ENCODE peak calls at places on chromosome 6, in four cellular contexts. Y is cardiac muscle cell, K is IMR-90, W is ovary. E is an unnamed sample. For H3K4me1, the result is how much of the 10 kb centered on the place peaks cover.

GRCh38 chr6:63764318-63764916 is 128.8 kb downstream of the PHF3 start:
- DNase-seq in Y (peak), K (peak), W (no peak), E (no peak)

GRCh38 chr6:78861509-78861908 is 5.8 kb upstream of the IRAK1BP1 start:
- DNase-seq in Y (no peak), K (no peak), W (no peak), E (no peak)

GRCh38 chr6:52731719-52732118 is 31.6 kb downstream of the GSTA2 start:
- DNase-seq in Y (no peak), K (no peak), W (no peak), E (no peak)

GRCh38 chr6:67888886-67889681 is 746.0 kb upstream of the ADGRB3 start:
- DNase-seq in Y (no peak), K (no peak), W (no peak), E (no peak)

GRCh38 chr6:99434702-99435530 is 9.8 kb upstream of the PNISR start:
- DNase-seq in Y (peak), K (peak), W (no peak), E (no peak)

GRCh38 chr6:122722746-122723145 is 56.8 kb upstream of the FABP7 start:
- DNase-seq in Y (no peak), K (peak), W (no peak), E (no peak)

GRCh38 chr6:141969201-141969600 is 163.5 kb upstream of the GJE1 start:
- DNase-seq in Y (no peak), K (no peak), W (no peak), E (no peak)

GRCh38 chr6:10411915-10412164 is 3.0 kb downstream of the TFAP2A start:
- DNase-seq in Y (no peak), K (no peak), W (no peak), E (no peak)

GRCh38 chr6:43334466-43335095 is 26.0 kb upstream of the CRIP3 start:
- DNase-seq in Y (peak), K (peak), W (no peak), E (no peak)

GRCh38 chr6:89085409-89086012 is 5.0 kb downstream of the PNRC1 start:
- DNase-seq in Y (no peak), K (no peak), W (no peak), E (no peak)

GRCh38 chr6:89084542-89084941 is 4.0 kb downstream of the PNRC1 start:
- DNase-seq in Y (no peak), K (no peak), W (no peak), E (no peak)

GRCh38 chr6:89082439-89082838 is 1.9 kb downstream of the PNRC1 start:
- DNase-seq in Y (no peak), K (peak), W (no peak), E (no peak)

GRCh38 chr6:89087881-89088280 is 7.3 kb downstream of the PNRC1 start:
- DNase-seq in Y (no peak), K (no peak), W (no peak), E (no peak)

DNA sequence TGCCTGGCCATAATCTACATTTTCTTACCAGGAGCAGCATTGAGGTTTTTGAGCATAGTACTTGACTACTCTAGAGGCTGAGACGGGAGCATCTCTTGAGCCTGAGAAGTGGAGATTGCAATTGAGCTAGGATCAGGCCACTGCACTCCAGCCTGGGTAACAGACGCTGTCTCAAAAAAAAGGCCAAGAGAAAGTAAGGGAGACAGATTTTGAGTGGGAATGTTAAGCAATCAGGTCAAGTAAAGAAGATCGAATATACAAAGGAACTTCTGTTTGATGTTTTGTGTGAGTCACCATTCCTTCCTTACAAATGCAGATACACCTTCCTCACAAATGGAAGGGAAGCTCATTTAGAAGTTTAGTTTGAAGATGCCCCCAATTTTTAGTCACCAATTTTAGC is 4.4 kb downstream of the PNRC1 start:
- DNase-seq in Y (no peak), K (peak), W (no peak), E (no peak)
- TF ChIP-seq CTCF in Y (no peak), K (no peak), W (no peak), E (no peak)

GRCh38 chr6:133415262-133415661 is 174.1 kb downstream of the EYA4 start:
- DNase-seq in Y (no peak), K (no peak), W (no peak), E (no peak)

GRCh38 chr6:133423242-133423641 is 182.1 kb downstream of the EYA4 start:
- DNase-seq in Y (no peak), K (no peak), W (no peak), E (no peak)

DNA sequence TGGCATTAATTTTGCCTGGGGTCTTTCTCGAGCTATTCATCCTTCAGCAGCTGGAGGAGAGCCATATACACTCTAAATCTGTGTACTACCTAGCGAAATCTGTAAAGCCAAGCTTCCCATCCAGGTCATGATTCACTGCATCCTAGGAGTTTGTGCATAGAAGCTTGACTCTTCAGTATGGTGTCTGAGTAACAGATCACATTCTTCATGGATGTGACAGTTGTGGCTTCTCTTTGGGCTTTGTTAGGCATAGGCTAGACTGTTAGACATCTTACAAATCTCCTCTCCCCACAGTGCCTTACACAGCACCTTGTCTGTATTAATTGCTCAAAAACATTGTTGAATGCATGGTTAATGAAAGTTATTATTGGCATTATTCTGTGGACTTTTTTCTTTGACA is 177.0 kb downstream of the EYA4 start:
- DNase-seq in Y (no peak), K (peak), W (no peak), E (no peak)
- H3K4me1 ChIP-seq in Y (under half), K (under half), W (under half), E (under half)

DNA sequence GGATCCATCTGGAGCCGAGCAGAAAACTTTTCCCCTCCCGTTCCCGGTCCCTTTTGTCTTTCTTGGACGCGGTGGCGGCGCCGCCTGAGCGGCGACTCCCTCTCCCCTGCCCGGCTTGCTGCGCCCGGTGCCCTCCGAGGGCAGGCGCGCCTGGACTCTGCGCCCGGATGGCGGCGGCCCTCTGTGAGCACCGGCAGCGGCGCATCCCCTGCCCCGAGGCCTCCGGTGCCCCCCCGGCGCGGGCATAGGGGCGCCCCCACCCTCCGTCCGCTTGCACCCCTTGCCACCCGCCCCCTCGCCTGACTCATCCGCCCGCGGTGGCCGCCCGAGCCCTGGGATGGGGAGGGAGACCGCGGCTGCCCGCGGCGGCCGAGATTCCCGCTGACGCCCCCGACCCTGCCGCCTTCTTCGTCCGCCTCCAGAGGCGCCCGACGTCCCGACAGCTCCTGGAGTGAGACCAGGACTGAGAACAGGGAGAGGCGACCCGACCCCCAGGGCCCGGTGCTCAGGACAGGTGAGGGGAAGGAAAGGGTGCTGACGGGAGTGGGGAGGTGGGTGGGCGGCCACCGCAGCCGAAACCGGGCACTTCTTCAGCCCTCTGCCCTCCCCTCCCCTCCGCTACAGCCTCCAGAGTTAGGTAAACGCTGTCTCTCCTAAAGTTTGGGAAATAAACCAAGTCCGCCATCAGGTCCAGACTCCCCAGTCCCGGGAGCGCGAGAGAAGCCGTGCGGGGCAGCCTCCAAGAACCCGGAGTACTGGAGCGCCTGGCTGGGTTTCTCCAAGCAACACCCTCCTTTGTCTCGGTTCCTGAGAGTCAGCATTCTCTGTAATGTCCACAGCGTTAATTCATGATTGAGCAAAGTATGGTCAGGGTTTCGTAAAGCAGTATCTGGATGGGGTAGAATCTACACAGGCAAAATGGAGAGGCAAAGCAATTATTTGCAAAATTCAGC is at the start of gene TMEM200A:
- DNase-seq in Y (peak), K (peak), W (peak), E (peak)
- TF ChIP-seq CTCF in Y (peak), K (peak), W (no peak), E (no peak)

DNA sequence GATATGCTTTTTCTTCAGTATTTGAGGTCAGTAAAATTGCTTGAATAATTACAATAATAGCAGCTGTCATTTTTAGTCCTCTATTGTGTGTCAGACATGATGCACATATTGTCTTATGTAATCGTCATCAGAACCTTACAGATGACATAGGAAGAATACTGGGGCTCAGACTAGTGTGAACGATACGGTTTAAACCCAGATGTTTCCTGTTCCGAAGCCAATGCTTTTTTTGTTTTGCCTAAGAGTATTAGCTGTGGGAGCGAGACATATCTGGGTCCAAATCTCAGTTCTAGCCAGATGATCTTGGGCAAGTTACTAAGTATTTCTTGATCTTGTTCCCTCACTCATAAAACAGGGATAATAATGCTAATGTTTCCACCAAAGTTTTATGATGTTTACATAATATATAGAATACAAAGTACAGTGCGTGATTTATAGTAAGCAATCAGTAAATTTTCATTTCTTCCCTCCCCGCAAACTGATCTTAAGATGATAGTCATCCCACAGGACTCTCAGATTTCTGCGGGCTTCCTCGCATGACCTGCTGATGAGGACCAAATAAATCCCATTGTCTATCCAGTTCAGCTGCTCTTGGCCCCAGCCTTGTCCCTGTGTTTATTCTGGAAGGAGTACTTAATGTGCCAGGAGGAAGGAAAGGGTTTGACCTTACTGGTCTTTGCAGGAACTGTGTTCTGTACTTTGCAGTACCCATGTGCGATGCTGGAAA is 98.2 kb downstream of the CAP2 start:
- DNase-seq in Y (no peak), K (no peak), W (no peak), E (peak)
- H3K4me1 ChIP-seq in Y (under half), K (under half), W (under half), E (under half)

GRCh38 chr6:145886228-145886956 is 71.8 kb upstream of the FBXO30 start:
- DNase-seq in Y (no peak), K (peak), W (no peak), E (no peak)

GRCh38 chr6:145890422-145890821 is 73.7 kb downstream of the SHPRH start:
- DNase-seq in Y (no peak), K (no peak), W (no peak), E (no peak)

GRCh38 chr6:145891126-145891525 is 73.0 kb downstream of the SHPRH start:
- DNase-seq in Y (no peak), K (peak), W (no peak), E (no peak)

GRCh38 chr6:145891565-145891964 is 72.6 kb downstream of the SHPRH start:
- DNase-seq in Y (no peak), K (peak), W (no peak), E (no peak)

GRCh38 chr6:145887969-145888368 is 73.4 kb upstream of the FBXO30 start:
- DNase-seq in Y (no peak), K (peak), W (no peak), E (no peak)
- TF ChIP-seq CTCF in Y (peak), K (peak), W (no peak), E (peak)